ENCODE peak calls at places on chromosomes 12 and 14, in seven cellular contexts. W is fibroblast of mammary gland; B is NCI-H146; Q is NCI-H524; H is midbrain; Z is mucosa of gallbladder; N is effector memory CD4-positive, alpha-beta T cell. I is an unnamed sample.

GRCh38 chr12:91178139-91178561 is 4.5 kb downstream of the DCN start:
- DNase-seq in B (no peak), W (peak; percentile 69), H (peak; percentile 40), N (no peak), Q (peak; percentile 20), Z (no peak), I (no peak)

GRCh38 chr12:126668961-126669360 is 1598.0 kb upstream of the TMEM132C start:
- DNase-seq in W (peak; percentile 48), B (no peak), Z (no peak), N (no peak), Q (no peak), H (no peak), I (no peak)

GRCh38 chr12:11741434-11742092 is 92.1 kb downstream of the ETV6 start:
- DNase-seq in H (no peak), Z (no peak), N (no peak), B (no peak), W (no peak), Q (no peak), I (no peak)

GRCh38 chr12:75553398-75553797 is 42.0 kb upstream of the KRR1 start:
- DNase-seq in B (no peak), H (no peak), W (no peak), Z (no peak), N (no peak), Q (no peak), I (no peak)

GRCh38 chr12:114834621-114835020 is 150.6 kb upstream of the TBX3 start:
- DNase-seq in W (peak; percentile 20), B (no peak), Z (no peak), Q (no peak), H (no peak), N (no peak), I (no peak)

GRCh38 chr14:58535084-58535483 is 102.7 kb upstream of the DACT1 start:
- DNase-seq in Z (no peak), N (no peak), H (no peak), B (no peak), W (no peak), Q (no peak), I (no peak)

GRCh38 chr14:88553886-88554457 is 835 bp downstream of the PTPN21 start:
- DNase-seq in W (peak; percentile 19), H (peak; percentile 54), N (no peak), B (no peak), Q (no peak), Z (no peak), I (no peak)

GRCh38 chr12:31005944-31006361 is 67.7 kb upstream of the DDX11 start:
- DNase-seq in Z (no peak), W (peak; percentile 51), Q (no peak), H (no peak), N (no peak), B (no peak), I (no peak)

GRCh38 chr14:75315143-75315542 is 36.5 kb downstream of the FOS start:
- DNase-seq in H (peak; percentile 57), Q (no peak), Z (peak; percentile 54), W (peak; percentile 69), N (no peak), B (no peak), I (peak; percentile 56)

GRCh38 chr12:93136243-93137015 is 207.3 kb upstream of the EEA1 start:
- DNase-seq in Z (no peak), B (no peak), Q (no peak), H (no peak), W (no peak), N (no peak), I (no peak)

GRCh38 chr12:92059976-92060375 is 85.7 kb downstream of the BTG1 start:
- DNase-seq in Z (no peak), Q (no peak), W (peak; percentile 79), H (no peak), B (no peak), N (no peak), I (no peak)

GRCh38 chr12:15997910-15998309 is 86.8 kb downstream of the DERA start:
- DNase-seq in N (no peak), Z (no peak), W (no peak), Q (no peak), B (no peak), H (no peak), I (no peak)

GRCh38 chr12:61095131-61095530 is 1165.1 kb upstream of the USP15 start:
- DNase-seq in N (no peak), Z (no peak), B (no peak), Q (no peak), H (no peak), W (no peak), I (no peak)

GRCh38 chr14:33457021-33457420 is 493.9 kb downstream of the EGLN3 start:
- DNase-seq in H (peak; percentile 46), N (no peak), W (no peak), Z (no peak), B (no peak), Q (no peak), I (no peak)

GRCh38 chr14:105374389-105374788 is 23.9 kb upstream of the TEX22 start:
- DNase-seq in B (no peak), Q (no peak), W (no peak), H (no peak), Z (no peak), N (no peak), I (no peak)

GRCh38 chr14:92103363-92103762 is 3.0 kb downstream of the ATXN3 start:
- DNase-seq in B (no peak), Z (no peak), Q (no peak), W (no peak), N (no peak), H (no peak), I (no peak)

GRCh38 chr12:89058393-89058792 is 293.9 kb downstream of the DUSP6 start:
- DNase-seq in H (no peak), W (no peak), B (peak; percentile 12), N (no peak), Q (no peak), Z (no peak), I (no peak)

GRCh38 chr12:53071591-53072551 is 7.3 kb downstream of the SPRYD3 start:
- DNase-seq in Q (no peak), N (no peak), H (no peak), B (no peak), W (peak; percentile 76), Z (no peak), I (peak; percentile 73)

GRCh38 chr12:27220057-27220987 is 23.8 kb upstream of the STK38L start:
- DNase-seq in Z (no peak), Q (no peak), N (no peak), W (peak; percentile 36), B (no peak), H (no peak), I (no peak)

GRCh38 chr12:50314629-50315312 is 31.5 kb upstream of the LIMA1 start:
- DNase-seq in H (no peak), Z (no peak), N (no peak), W (peak; percentile 78), B (peak; percentile 21), Q (peak; percentile 58), I (no peak)

GRCh38 chr14:99191663-99192621 is 80.1 kb downstream of the BCL11B start:
- DNase-seq in H (peak; percentile 3), N (peak; percentile 22), Q (no peak), Z (peak; percentile 71), B (no peak), W (peak; percentile 46), I (peak; percentile 85)

GRCh38 chr14:86481105-86481504 is 951.2 kb downstream of the FLRT2 start:
- DNase-seq in N (no peak), Z (peak; percentile 13), Q (no peak), W (no peak), H (no peak), B (no peak), I (peak; percentile 27)

GRCh38 chr14:45947785-45948184 is 694.8 kb upstream of the MIS18BP1 start:
- DNase-seq in W (no peak), H (no peak), N (no peak), Q (peak; percentile 62), Z (no peak), B (peak; percentile 27), I (no peak)

GRCh38 chr14:73143003-73143402 is 6.7 kb downstream of the PSEN1 start:
- DNase-seq in B (no peak), Q (no peak), N (no peak), Z (no peak), W (no peak), H (peak; percentile 83), I (peak; percentile 22)

GRCh38 chr14:104120281-104120741 is 18.1 kb upstream of the KIF26A start:
- DNase-seq in Q (no peak), B (no peak), N (no peak), W (no peak), H (no peak), Z (no peak), I (no peak)

GRCh38 chr12:52155048-52155868 is 36.6 kb downstream of the KRT80 start:
- DNase-seq in N (no peak), B (peak; percentile 28), H (no peak), Q (no peak), Z (no peak), W (peak; percentile 22), I (no peak)